ENCODE peak calls at places on chromosomes 3 and 15, in four cellular contexts. R, T, Q and F are unnamed samples. For H3K4me1, the result is how much of the 10 kb centered on the place peaks cover.

GRCh38 chr3:182636646-182637045 is 156.7 kb upstream of the ATP11B start:
- DNase-seq in R (no peak), T (no peak), Q (no peak), F (no peak)

GRCh38 chr3:172119266-172119957 is 80.0 kb downstream of the FNDC3B start:
- DNase-seq in R (no peak), Q (no peak), T (no peak), F (no peak)

GRCh38 chr3:66253790-66254620 is 33.2 kb downstream of the SLC25A26 start:
- DNase-seq in Q (no peak), R (no peak), T (no peak), F (no peak)

GRCh38 chr3:138418556-138419206 is 15.7 kb upstream of the ESYT3 start:
- DNase-seq in R (no peak), T (no peak), Q (no peak), F (no peak)

GRCh38 chr3:24410861-24411260 is 83.8 kb downstream of the THRB start:
- DNase-seq in Q (no peak), R (no peak), T (no peak), F (no peak)

GRCh38 chr3:195139091-195139875 is 131.7 kb downstream of the XXYLT1 start:
- DNase-seq in R (no peak), T (no peak), Q (no peak), F (no peak)

GRCh38 chr3:129282727-129283327 is 4.2 kb downstream of the HMCES start:
- DNase-seq in T (no peak), R (no peak), Q (no peak), F (no peak)

GRCh38 chr3:114557791-114558190 is 264.0 kb downstream of the TIGIT start:
- DNase-seq in T (no peak), Q (no peak), R (no peak), F (no peak)

GRCh38 chr3:102090646-102091045 is 241.3 kb downstream of the NFKBIZ start:
- DNase-seq in T (no peak), Q (no peak), R (no peak), F (no peak)

GRCh38 chr3:129502641-129503386 is 25.6 kb upstream of the RHO start:
- DNase-seq in Q (no peak), T (no peak), R (peak), F (no peak)

GRCh38 chr3:187914231-187914630 is 169.0 kb upstream of the BCL6 start:
- DNase-seq in T (no peak), Q (no peak), R (no peak), F (no peak)
- H3K4me1 ChIP-seq in T (under half), Q (under half), R (under half), F (under half)

GRCh38 chr15:40766194-40766830 is 2.4 kb downstream of the GCHFR start:
- DNase-seq in T (no peak), Q (no peak), R (no peak), F (no peak)
- H3K4me1 ChIP-seq in T (under half), Q (under half), R (under half), F (under half)

DNA sequence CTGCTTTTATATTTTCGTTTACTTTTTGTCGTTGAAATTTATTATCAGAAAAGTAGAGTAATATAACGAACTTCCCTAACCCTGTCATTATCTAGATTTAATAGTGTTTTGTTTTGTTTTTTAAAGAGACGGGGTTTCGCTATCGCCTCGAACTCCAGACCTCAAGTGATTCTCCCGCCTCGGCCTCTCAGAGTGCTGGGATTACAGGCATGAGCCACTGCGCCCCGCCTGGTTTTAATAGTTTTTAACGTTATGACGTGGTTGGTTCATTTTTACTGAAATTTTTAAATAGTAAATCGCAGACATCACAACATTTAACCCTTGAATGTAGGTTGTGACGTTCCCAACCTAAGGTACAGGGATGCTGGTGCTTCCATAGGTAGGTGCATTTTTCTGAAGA is 1.0 kb downstream of the NGRN start:
- DNase-seq in R (peak), T (no peak), Q (peak), F (no peak)
- H3K4me1 ChIP-seq in R (half or more), T (under half), Q (under half), F (under half)

GRCh38 chr3:119643094-119643493 is 17.3 kb downstream of the POPDC2 start:
- DNase-seq in T (no peak), Q (no peak), R (no peak), F (no peak)

GRCh38 chr3:119644481-119644880 is 15.9 kb downstream of the POPDC2 start:
- DNase-seq in Q (no peak), T (no peak), R (no peak), F (no peak)

GRCh38 chr3:119643528-119643927 is 16.9 kb downstream of the POPDC2 start:
- DNase-seq in T (no peak), R (no peak), Q (no peak), F (no peak)

GRCh38 chr3:119639494-119640350 is 20.7 kb downstream of the POPDC2 start:
- DNase-seq in R (no peak), Q (no peak), T (no peak), F (no peak)

DNA sequence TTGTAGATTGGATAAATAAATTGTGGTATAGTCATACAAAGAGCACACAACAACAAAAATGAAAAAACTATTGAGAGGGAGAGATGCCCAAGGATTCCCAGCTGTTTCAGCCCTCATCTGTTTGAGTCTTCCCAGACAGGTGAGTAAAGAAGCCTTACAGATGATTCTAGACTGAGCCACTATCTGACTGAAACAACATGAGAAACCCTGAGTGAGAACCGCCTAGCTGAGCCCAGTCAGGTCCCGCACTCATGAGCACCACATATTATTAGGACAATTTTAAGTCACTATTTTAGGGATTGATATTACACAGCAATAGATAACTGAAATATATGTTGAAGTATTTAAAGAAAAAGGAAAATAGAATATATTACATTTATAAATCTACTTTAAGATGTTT is 19.0 kb downstream of the POPDC2 start:
- DNase-seq in Q (no peak), T (no peak), R (no peak), F (no peak)
- H3K4me1 ChIP-seq in Q (under half), T (under half), R (under half), F (under half)

GRCh38 chr15:100405179-100405578 is 63.4 kb upstream of the ADAMTS17 start:
- DNase-seq in T (no peak), Q (no peak), R (no peak), F (no peak)
- H3K4me1 ChIP-seq in T (under half), Q (under half), R (under half), F (under half)

DNA sequence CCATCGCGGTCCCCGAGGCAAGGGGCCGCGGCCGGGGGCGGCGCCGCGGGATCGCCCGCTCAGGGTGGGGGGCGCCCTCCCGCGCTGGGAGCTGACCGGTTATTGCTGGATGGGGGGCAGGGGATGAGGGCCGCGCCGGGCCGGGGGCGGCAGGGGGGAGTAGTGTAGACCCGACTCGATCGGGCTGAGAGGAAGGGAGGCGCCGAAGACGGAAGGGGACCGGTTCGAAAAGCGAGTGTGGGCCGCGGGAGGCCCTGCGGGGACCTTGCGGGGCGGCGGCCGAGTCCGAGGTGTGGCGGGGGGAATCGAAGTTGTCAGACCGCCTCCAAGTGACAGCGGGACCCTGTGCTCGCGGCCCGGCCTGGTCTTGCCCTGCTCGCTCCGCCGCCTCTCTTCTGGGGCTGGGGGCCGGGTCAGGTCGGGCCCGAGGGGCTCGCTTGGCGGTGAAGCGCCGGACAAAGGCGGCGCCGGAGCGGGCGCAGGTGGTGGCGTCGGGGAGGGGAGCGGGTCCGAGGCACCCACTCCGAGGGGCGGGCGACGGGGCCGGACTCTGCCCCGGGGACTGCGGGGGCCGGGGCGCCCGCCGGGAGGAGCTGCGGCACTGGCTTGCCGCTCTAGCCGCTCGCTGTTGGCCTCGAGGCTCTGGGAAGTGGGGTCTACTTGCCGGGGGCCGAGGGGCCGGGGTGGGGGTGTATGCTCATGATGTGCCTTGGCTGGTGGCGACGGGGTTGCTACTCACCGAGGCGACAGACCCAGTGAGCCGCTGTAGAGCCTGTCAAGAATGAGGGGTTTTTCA is 1.2 kb downstream of the BAHD1 start:
- DNase-seq in Q (peak), T (peak), R (peak), F (peak)
- H3K4me1 ChIP-seq in Q (under half), T (under half), R (under half), F (half or more)